ENCODE peak calls at places on chromosomes 2 and 18, in six cellular contexts. K is AG08396, O is HFF-Myc, I is C1 segment of cervical spinal cord, X is HTR-8/SVneo, Y is NCI-H1048. T is an unnamed sample.

GRCh38 chr2:71995067-71995665 is 152.5 kb downstream of the CYP26B1 start:
- DNase-seq in O (peak; percentile 38), X (peak; percentile 44), Y (no peak), I (no peak), K (no peak), T (peak; percentile 23)

GRCh38 chr2:33135645-33136044 is 188.9 kb downstream of the LTBP1 start:
- DNase-seq in X (no peak), O (no peak), K (no peak), I (no peak), Y (no peak), T (no peak)

GRCh38 chr2:217494572-217494971 is 508.2 kb downstream of the TNS1 start:
- DNase-seq in X (no peak), O (no peak), I (no peak), K (no peak), Y (no peak), T (no peak)

GRCh38 chr2:240136671-240137292 is 677 bp upstream of the COPS9 start:
- DNase-seq in O (no peak), K (no peak), Y (no peak), I (no peak), X (no peak), T (no peak)

GRCh38 chr18:13813271-13813849 is 10.6 kb upstream of the MC5R start:
- DNase-seq in K (peak; percentile 83), Y (peak; percentile 33), O (no peak), X (peak; percentile 78), I (no peak), T (peak; percentile 32)

GRCh38 chr2:21017748-21018276 is 26.1 kb downstream of the APOB start:
- DNase-seq in X (no peak), O (no peak), Y (no peak), I (no peak), K (no peak), T (no peak)

GRCh38 chr2:127664065-127664894 is 11.1 kb downstream of the LIMS2 start:
- DNase-seq in X (no peak), K (no peak), O (no peak), Y (no peak), I (no peak), T (no peak)

GRCh38 chr2:169656164-169656563 is 38.0 kb downstream of the CFAP210 start:
- DNase-seq in O (no peak), K (no peak), I (no peak), Y (no peak), X (no peak), T (no peak)

GRCh38 chr18:75293591-75293990 is 83.0 kb downstream of the TSHZ1 start:
- DNase-seq in K (no peak), Y (no peak), I (no peak), O (no peak), X (no peak), T (no peak)

GRCh38 chr2:20050712-20051517 is 513 bp downstream of the LAPTM4A start:
- DNase-seq in X (peak; percentile 53), O (peak; percentile 48), Y (no peak), K (peak; percentile 38), I (peak; percentile 25), T (peak; percentile 46)

GRCh38 chr2:102592601-102593000 is 26.8 kb upstream of the SLC9A2 start:
- DNase-seq in I (no peak), O (no peak), X (no peak), Y (no peak), K (no peak), T (no peak)

GRCh38 chr18:63319383-63320040 is at the start of gene BCL2:
- DNase-seq in I (no peak), Y (no peak), O (no peak), X (no peak), K (peak; percentile 55), T (no peak)

GRCh38 chr2:107091163-107091864 is 205.3 kb upstream of the ST6GAL2 start:
- DNase-seq in K (no peak), X (peak; percentile 3), I (no peak), Y (no peak), O (no peak), T (no peak)

GRCh38 chr2:10414591-10414990 is 33.5 kb downstream of the ODC1 start:
- DNase-seq in K (no peak), X (no peak), I (no peak), O (no peak), Y (no peak), T (no peak)

GRCh38 chr2:240793313-240794177 is 26.5 kb downstream of the KIF1A start:
- DNase-seq in O (no peak), K (no peak), Y (no peak), X (no peak), I (no peak), T (no peak)

GRCh38 chr2:148948865-148949264 is 73.8 kb downstream of the KIF5C start:
- DNase-seq in K (no peak), X (no peak), I (no peak), O (no peak), Y (no peak), T (no peak)

GRCh38 chr18:78679861-78680260 is 299.8 kb upstream of the SALL3 start:
- DNase-seq in I (no peak), X (no peak), Y (no peak), O (no peak), K (no peak), T (no peak)

GRCh38 chr2:161400076-161400475 is 16.0 kb upstream of the TBR1 start:
- DNase-seq in X (no peak), Y (no peak), I (no peak), K (no peak), O (no peak), T (no peak)

GRCh38 chr2:165401285-165401852 is 68.1 kb upstream of the CSRNP3 start:
- DNase-seq in K (peak; percentile 17), I (no peak), O (peak; percentile 74), X (peak; percentile 5), Y (peak; percentile 33), T (peak; percentile 31)

GRCh38 chr2:64797881-64798590 is 144.3 kb upstream of the SERTAD2 start:
- DNase-seq in X (peak; percentile 54), Y (no peak), I (no peak), K (no peak), O (peak; percentile 52), T (no peak)

GRCh38 chr2:220120004-220120403 is 492.6 kb downstream of the SLC4A3 start:
- DNase-seq in I (no peak), X (no peak), K (no peak), Y (no peak), O (no peak), T (no peak)

GRCh38 chr2:56448999-56449431 is 265.2 kb downstream of the CCDC85A start:
- DNase-seq in X (no peak), Y (no peak), I (no peak), K (no peak), O (no peak), T (no peak)

GRCh38 chr18:47929681-47930085 is 776 bp downstream of the SMAD2 start:
- DNase-seq in K (no peak), X (no peak), O (peak; percentile 9), I (no peak), Y (no peak), T (peak; percentile 10)

GRCh38 chr18:62384610-62385097 is 59.5 kb downstream of the TNFRSF11A start:
- DNase-seq in O (no peak), I (no peak), K (no peak), X (peak; percentile 7), Y (no peak), T (no peak)